ENCODE peak calls at places on chromosomes 2 and 18, in four cellular contexts. G is uterus, N is AG04450, D is aorta. L is an unnamed sample.

GRCh38 chr18:3806656-3807055 is 356.7 kb downstream of the TGIF1 start:
- DNase-seq in G (no peak), N (no peak), D (no peak), L (no peak)

GRCh38 chr2:230714122-230714453 is 1.4 kb downstream of the CAB39 start:
- DNase-seq in G (no peak), N (no peak), D (no peak), L (no peak)

GRCh38 chr18:28075501-28075900 is 101.4 kb downstream of the CDH2 start:
- DNase-seq in G (no peak), N (no peak), D (no peak), L (no peak)

GRCh38 chr2:121736140-121736461 is 574 bp downstream of the NIFK start:
- DNase-seq in G (no peak), N (no peak), D (no peak), L (no peak)

GRCh38 chr2:172084734-172085459 is 410 bp upstream of the DLX1 start:
- DNase-seq in G (peak), N (peak), D (peak), L (peak)

GRCh38 chr18:59569321-59569720 is 127.9 kb downstream of the CCBE1 start:
- DNase-seq in G (no peak), N (no peak), D (no peak), L (no peak)

GRCh38 chr2:95328386-95329125 is 31.4 kb downstream of the KCNIP3 start:
- DNase-seq in G (no peak), N (no peak), D (no peak), L (no peak)

GRCh38 chr18:74834424-74835309 is 237.0 kb downstream of the ZNF407 start:
- DNase-seq in G (no peak), N (no peak), D (no peak), L (no peak)

GRCh38 chr2:157418215-157418614 is 25.7 kb downstream of the CYTIP start:
- DNase-seq in G (no peak), N (no peak), D (no peak), L (no peak)

GRCh38 chr2:110748489-110748867 is 16.1 kb downstream of the ACOXL start:
- DNase-seq in G (no peak), N (no peak), D (no peak), L (no peak)

GRCh38 chr2:236661064-236661761 is 91.6 kb downstream of the ACKR3 start:
- DNase-seq in G (no peak), N (no peak), D (no peak), L (peak)

GRCh38 chr2:37781028-37781427 is 109.6 kb upstream of the CDC42EP3 start:
- DNase-seq in G (no peak), N (peak), D (no peak), L (no peak)

GRCh38 chr2:69291004-69291650 is 95.9 kb downstream of the GFPT1 start:
- DNase-seq in G (no peak), N (peak), D (no peak), L (no peak)

GRCh38 chr2:85318222-85319182 is 9.3 kb downstream of the TGOLN2 start:
- DNase-seq in G (no peak), N (no peak), D (no peak), L (peak)

GRCh38 chr2:38750793-38751042 is 443 bp downstream of the SRSF7 start:
- DNase-seq in G (peak), N (no peak), D (peak), L (peak)

GRCh38 chr2:71713581-71714580 is 260.5 kb downstream of the DYSF start:
- DNase-seq in G (no peak), N (no peak), D (peak), L (no peak)

GRCh38 chr2:199861116-199861774 is 10.3 kb upstream of the FTCDNL1 start:
- DNase-seq in G (no peak), N (no peak), D (no peak), L (no peak)

GRCh38 chr2:48198285-48198821 is 292.1 kb upstream of the FBXO11 start:
- DNase-seq in G (no peak), N (no peak), D (no peak), L (no peak)

DNA sequence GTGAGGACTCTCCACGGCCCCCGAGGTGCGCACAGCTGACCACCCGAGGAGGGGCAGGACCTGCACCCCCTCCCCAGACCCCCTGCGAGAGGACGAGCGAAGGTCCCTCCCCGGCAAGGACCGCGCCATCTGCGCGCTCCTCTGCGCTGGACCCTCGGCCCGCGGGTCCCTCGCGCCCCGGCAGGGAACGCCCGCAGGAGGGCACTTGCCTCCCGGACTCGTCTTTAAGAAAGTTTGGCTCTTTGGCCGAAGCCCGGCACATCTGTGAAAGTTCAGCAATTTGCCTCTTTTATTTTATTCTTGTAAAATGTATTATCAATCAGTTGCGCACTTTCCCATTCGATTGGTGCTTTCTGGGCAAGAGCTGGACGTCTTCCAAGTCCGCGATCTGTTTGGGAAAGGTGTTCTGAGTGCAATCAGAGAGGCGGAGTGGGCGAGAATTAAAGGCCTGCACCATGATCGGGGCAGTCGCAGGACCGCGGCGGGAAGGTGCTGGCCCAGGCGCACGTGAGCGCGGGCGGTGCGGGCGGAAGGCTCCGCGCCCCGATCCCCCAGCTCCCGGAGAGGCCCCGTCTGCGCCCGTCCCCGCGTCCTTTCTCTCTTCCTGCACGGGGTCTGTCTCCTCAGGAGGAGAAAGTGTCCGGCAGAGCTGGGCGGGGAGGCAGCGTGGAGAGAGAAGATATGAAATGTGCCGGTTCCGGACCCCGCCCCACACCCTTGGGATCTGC is 1.6 kb upstream of the ALKAL2 start:
- DNase-seq in G (peak), N (no peak), D (peak), L (peak)
- H3K27ac ChIP-seq in G (peak), N (no peak), D (peak), L (peak)

GRCh38 chr18:57772387-57772799 is 30.7 kb downstream of the ATP8B1 start:
- DNase-seq in G (no peak), N (no peak), D (no peak), L (no peak)
- H3K4me3 ChIP-seq in G (no peak), N (no peak), D (no peak), L (no peak)

GRCh38 chr18:35071819-35072247 is 30.6 kb downstream of the MAPRE2 start:
- DNase-seq in G (no peak), N (no peak), D (no peak), L (no peak)
- H3K27ac ChIP-seq in G (peak), N (no peak), D (no peak), L (no peak)

DNA sequence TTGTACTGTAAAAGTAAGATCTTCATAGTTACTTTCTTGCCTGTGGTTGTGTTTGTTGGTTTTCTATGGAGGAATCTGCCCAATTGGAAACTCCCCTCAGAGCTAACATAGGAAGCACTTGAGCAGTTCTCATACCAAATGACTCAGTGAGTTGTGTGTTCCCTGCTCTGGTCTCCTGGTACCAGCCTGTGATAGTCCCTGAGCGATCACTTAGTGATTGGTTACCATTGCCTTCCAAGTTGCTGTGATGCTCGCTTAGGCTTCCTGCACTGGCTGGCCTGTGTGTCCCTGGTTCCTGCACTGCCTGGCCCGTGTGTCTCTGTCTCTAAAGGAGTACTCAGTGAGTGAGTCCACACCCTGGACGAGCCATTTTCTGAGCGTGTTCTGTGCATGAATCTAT is 133.0 kb downstream of the MAP4K4 start:
- DNase-seq in G (no peak), N (no peak), D (no peak), L (no peak)
- H3K4me3 ChIP-seq in G (no peak), N (no peak), D (no peak), L (no peak)

DNA sequence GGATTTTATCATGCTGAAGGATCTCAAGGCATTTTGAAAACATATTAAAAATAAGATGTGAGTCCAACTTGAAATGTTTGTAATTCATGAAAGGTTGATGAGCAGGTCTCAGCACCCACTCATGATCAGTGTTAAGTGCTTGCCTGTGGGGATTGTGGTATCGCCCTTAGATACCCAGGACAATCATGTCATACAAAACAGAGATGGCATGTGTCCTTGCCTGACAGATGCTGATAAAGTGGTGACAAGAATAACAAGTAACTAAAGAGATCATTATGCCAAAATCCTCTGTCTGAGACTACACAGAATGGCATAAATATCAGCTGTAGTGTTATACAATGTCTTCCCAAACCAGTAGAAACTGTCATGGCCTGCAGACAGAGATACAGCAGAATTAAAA is 930.3 kb downstream of the SUCLG1 start:
- DNase-seq in G (no peak), N (no peak), D (no peak), L (no peak)
- H3K27ac ChIP-seq in G (no peak), N (no peak), D (no peak), L (no peak)

DNA sequence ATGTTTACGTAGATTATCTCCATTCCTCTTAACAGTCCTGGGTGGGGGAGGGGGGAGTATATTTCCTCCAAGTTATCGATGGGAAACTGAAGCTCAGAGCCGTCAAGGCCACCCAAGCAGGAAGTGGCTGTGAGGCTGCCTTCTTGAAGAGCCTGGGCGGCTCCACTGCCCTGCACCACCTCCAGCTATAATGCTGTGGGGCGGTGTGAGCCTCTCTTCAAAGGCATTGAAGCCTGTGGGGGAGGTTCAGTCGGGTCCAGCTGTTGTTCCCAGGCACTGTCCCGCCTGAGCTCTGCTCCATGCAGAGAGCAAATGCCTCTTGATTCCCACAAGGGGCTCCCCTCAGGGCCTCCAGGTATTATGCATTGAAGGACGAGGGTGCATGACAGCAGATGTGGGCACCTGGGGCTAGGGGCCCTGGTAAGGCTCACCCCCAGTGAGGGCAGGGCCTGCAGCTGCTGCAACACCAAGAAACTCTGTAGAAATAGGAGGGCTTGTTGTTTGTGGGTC is 29.5 kb upstream of the LAPTM4A start:
- DNase-seq in G (no peak), N (no peak), D (no peak), L (no peak)
- H3K4me3 ChIP-seq in G (no peak), N (no peak), D (no peak), L (no peak)

L was measured in suprapubic skin.